ENCODE peak calls at places on chromosomes 12 and 14, in ten cellular contexts. One of them, this sample, is unnamed.
A peak's percentile ranks its signal among the peaks of the same experiment; 100 is the strongest.

GRCh38 chr12:30926243-30927209 is at the start of gene TSPAN11:
- DNase-seq in A549: no peak
- DNase-seq in sigmoid colon: no peak
- DNase-seq in ovary: peak; percentile 51
- DNase-seq in stomach: no peak
- DNase-seq in uterus: no peak
- DNase-seq in IMR-90: peak; percentile 26
- DNase-seq in HepG2: no peak
- DNase-seq in body of pancreas: no peak
- DNase-seq in spleen: no peak
- DNase-seq in this sample: no peak

GRCh38 chr14:91113829-91114078 is at the start of gene DGLUCY:
- DNase-seq in A549: peak; percentile 68
- DNase-seq in spleen: peak; percentile 96
- DNase-seq in sigmoid colon: peak; percentile 94
- DNase-seq in uterus: peak; percentile 79
- DNase-seq in ovary: peak; percentile 81
- DNase-seq in IMR-90: peak; percentile 75
- DNase-seq in HepG2: no peak
- DNase-seq in body of pancreas: peak; percentile 81
- DNase-seq in stomach: peak; percentile 80
- DNase-seq in this sample: peak; percentile 89

GRCh38 chr12:55724226-55724939 is 4.2 kb downstream of the RDH5 start:
- DNase-seq in ovary: peak; percentile 72
- DNase-seq in stomach: peak; percentile 76
- DNase-seq in spleen: peak; percentile 91
- DNase-seq in HepG2: peak; percentile 60
- DNase-seq in IMR-90: peak; percentile 69
- DNase-seq in body of pancreas: peak; percentile 75
- DNase-seq in A549: peak; percentile 82
- DNase-seq in sigmoid colon: peak; percentile 88
- DNase-seq in uterus: no peak
- DNase-seq in this sample: no peak

GRCh38 chr14:101962503-101962874 is 1.9 kb upstream of the DYNC1H1 start:
- DNase-seq in stomach: peak; percentile 74
- DNase-seq in A549: peak; percentile 89
- DNase-seq in IMR-90: peak; percentile 93
- DNase-seq in ovary: peak; percentile 56
- DNase-seq in HepG2: peak; percentile 90
- DNase-seq in sigmoid colon: peak; percentile 93
- DNase-seq in uterus: peak; percentile 47
- DNase-seq in spleen: peak; percentile 75
- DNase-seq in body of pancreas: peak; percentile 92
- DNase-seq in this sample: no peak

GRCh38 chr14:93083898-93084297 is 31.8 kb downstream of the ITPK1 start:
- DNase-seq in HepG2: no peak
- DNase-seq in sigmoid colon: no peak
- DNase-seq in IMR-90: no peak
- DNase-seq in ovary: no peak
- DNase-seq in stomach: no peak
- DNase-seq in spleen: no peak
- DNase-seq in A549: no peak
- DNase-seq in uterus: no peak
- DNase-seq in body of pancreas: no peak
- DNase-seq in this sample: no peak

GRCh38 chr14:64060648-64061096 is 207.9 kb downstream of the SYNE2 start:
- DNase-seq in uterus: no peak
- DNase-seq in IMR-90: no peak
- DNase-seq in HepG2: peak; percentile 15
- DNase-seq in body of pancreas: no peak
- DNase-seq in ovary: no peak
- DNase-seq in sigmoid colon: no peak
- DNase-seq in stomach: no peak
- DNase-seq in A549: peak; percentile 34
- DNase-seq in spleen: no peak
- DNase-seq in this sample: peak; percentile 35

GRCh38 chr14:101407328-101407727 is 154.0 kb upstream of the DIO3 start:
- DNase-seq in spleen: no peak
- DNase-seq in body of pancreas: no peak
- DNase-seq in IMR-90: no peak
- DNase-seq in HepG2: no peak
- DNase-seq in ovary: no peak
- DNase-seq in uterus: no peak
- DNase-seq in stomach: no peak
- DNase-seq in sigmoid colon: no peak
- DNase-seq in A549: no peak
- DNase-seq in this sample: no peak

GRCh38 chr14:66540038-66540437 is 32.1 kb downstream of the GPHN start:
- DNase-seq in A549: no peak
- DNase-seq in uterus: no peak
- DNase-seq in sigmoid colon: no peak
- DNase-seq in HepG2: no peak
- DNase-seq in IMR-90: no peak
- DNase-seq in ovary: no peak
- DNase-seq in body of pancreas: no peak
- DNase-seq in stomach: no peak
- DNase-seq in spleen: no peak
- DNase-seq in this sample: no peak

GRCh38 chr12:100199347-100200136 is 1.1 kb upstream of the ACTR6 start:
- DNase-seq in stomach: peak; percentile 84
- DNase-seq in body of pancreas: peak; percentile 81
- DNase-seq in HepG2: peak; percentile 73
- DNase-seq in ovary: peak; percentile 79
- DNase-seq in uterus: peak; percentile 61
- DNase-seq in spleen: peak; percentile 96
- DNase-seq in IMR-90: no peak
- DNase-seq in A549: peak; percentile 73
- DNase-seq in sigmoid colon: peak; percentile 83
- DNase-seq in this sample: peak; percentile 94

GRCh38 chr12:70664463-70664862 is 27.2 kb upstream of the PTPRB start:
- DNase-seq in A549: no peak
- DNase-seq in HepG2: no peak
- DNase-seq in sigmoid colon: no peak
- DNase-seq in stomach: no peak
- DNase-seq in IMR-90: no peak
- DNase-seq in ovary: no peak
- DNase-seq in body of pancreas: no peak
- DNase-seq in spleen: no peak
- DNase-seq in uterus: no peak
- DNase-seq in this sample: no peak

DNA sequence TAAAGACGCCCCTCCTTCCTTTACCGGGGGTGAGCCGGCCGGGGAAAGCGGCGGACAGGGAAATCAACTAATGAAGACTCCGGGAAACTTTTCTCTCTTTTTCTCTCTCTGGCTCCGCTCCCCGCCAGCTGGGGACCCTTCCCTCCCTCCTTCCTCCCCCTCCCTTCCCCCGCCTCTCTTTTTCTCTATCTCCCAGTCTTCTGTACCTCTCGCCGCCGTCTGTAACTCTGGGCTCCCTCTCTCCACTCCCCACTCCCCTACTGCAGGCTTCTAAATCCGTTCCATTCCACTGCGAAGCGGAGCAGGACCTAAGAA is 6.9 kb upstream of the HOXC11 start:
- DNase-seq in ovary: no peak
- DNase-seq in uterus: no peak
- DNase-seq in HepG2: no peak
- DNase-seq in stomach: no peak
- DNase-seq in spleen: peak; percentile 4
- DNase-seq in A549: no peak
- DNase-seq in sigmoid colon: no peak
- DNase-seq in IMR-90: no peak
- DNase-seq in body of pancreas: no peak
- DNase-seq in this sample: no peak
- H3K27ac ChIP-seq in ovary: no peak overlapping the region
- H3K27ac ChIP-seq in uterus: peak overlapping the region; percentile 60
- H3K27ac ChIP-seq in HepG2: no peak overlapping the region
- H3K27ac ChIP-seq in stomach: no peak overlapping the region
- H3K27ac ChIP-seq in spleen: no peak overlapping the region
- H3K27ac ChIP-seq in A549: no peak overlapping the region
- H3K27ac ChIP-seq in sigmoid colon: no peak overlapping the region
- H3K27ac ChIP-seq in IMR-90: no peak overlapping the region
- H3K27ac ChIP-seq in body of pancreas: no peak overlapping the region
- H3K27ac ChIP-seq in this sample: no peak overlapping the region

GRCh38 chr14:68628605-68629310 is 164.1 kb downstream of the ZFP36L1 start:
- DNase-seq in stomach: peak; percentile 79
- DNase-seq in uterus: no peak
- DNase-seq in A549: no peak
- DNase-seq in ovary: no peak
- DNase-seq in sigmoid colon: no peak
- DNase-seq in IMR-90: no peak
- DNase-seq in HepG2: peak; percentile 19
- DNase-seq in body of pancreas: peak; percentile 74
- DNase-seq in spleen: no peak
- DNase-seq in this sample: no peak
- TF ChIP-seq POLR2A in stomach: no peak
- TF ChIP-seq POLR2A in uterus: no peak
- TF ChIP-seq POLR2A in A549: no peak
- TF ChIP-seq POLR2A in ovary: no peak
- TF ChIP-seq POLR2A in sigmoid colon: no peak
- TF ChIP-seq POLR2A in IMR-90: no peak
- TF ChIP-seq POLR2A in HepG2: no peak
- TF ChIP-seq POLR2A in body of pancreas: peak; percentile 53
- TF ChIP-seq POLR2A in spleen: no peak
- TF ChIP-seq POLR2A in this sample: peak; percentile 0

GRCh38 chr14:100406505-100407131 is 83.5 kb downstream of the SLC25A47 start:
- DNase-seq in uterus: no peak
- DNase-seq in spleen: peak; percentile 83
- DNase-seq in A549: peak; percentile 66
- DNase-seq in sigmoid colon: no peak
- DNase-seq in body of pancreas: peak; percentile 74
- DNase-seq in HepG2: peak; percentile 66
- DNase-seq in ovary: no peak
- DNase-seq in IMR-90: peak; percentile 32
- DNase-seq in stomach: peak; percentile 46
- DNase-seq in this sample: peak; percentile 47
- H3K27ac ChIP-seq in uterus: no peak overlapping the region
- H3K27ac ChIP-seq in spleen: peak overlapping the region; percentile 26
- H3K27ac ChIP-seq in A549: peak overlapping the region; percentile 88
- H3K27ac ChIP-seq in sigmoid colon: no peak overlapping the region
- H3K27ac ChIP-seq in body of pancreas: peak overlapping the region; percentile 56
- H3K27ac ChIP-seq in HepG2: no peak overlapping the region
- H3K27ac ChIP-seq in ovary: no peak overlapping the region
- H3K27ac ChIP-seq in IMR-90: no peak overlapping the region
- H3K27ac ChIP-seq in stomach: peak overlapping the region; percentile 14
- H3K27ac ChIP-seq in this sample: no peak overlapping the region

DNA sequence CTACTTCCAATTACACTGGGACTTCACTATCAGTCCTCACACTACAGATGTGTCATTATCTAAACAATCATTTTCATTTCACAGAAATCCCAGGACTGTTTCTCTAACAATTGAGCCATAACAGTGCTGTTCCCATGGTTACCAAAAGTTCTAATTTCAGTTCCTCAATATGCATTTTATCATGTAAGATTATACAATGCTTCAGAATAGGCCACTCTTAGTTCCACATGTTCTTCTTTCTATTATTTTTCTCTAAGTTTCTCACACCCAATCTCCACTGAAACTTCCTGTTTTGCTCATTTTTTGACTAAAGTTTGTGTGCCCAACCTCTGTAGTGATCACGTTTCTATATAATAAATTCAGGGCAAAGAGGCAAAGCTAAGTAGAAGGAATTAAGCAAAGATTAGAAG is 185.8 kb downstream of the DUSP6 start:
- DNase-seq in A549: peak; percentile 36
- DNase-seq in IMR-90: peak; percentile 60
- DNase-seq in uterus: no peak
- DNase-seq in spleen: no peak
- DNase-seq in stomach: no peak
- DNase-seq in body of pancreas: no peak
- DNase-seq in HepG2: no peak
- DNase-seq in ovary: no peak
- DNase-seq in sigmoid colon: no peak
- DNase-seq in this sample: no peak
- TF ChIP-seq POLR2A in A549: no peak
- TF ChIP-seq POLR2A in IMR-90: no peak
- TF ChIP-seq POLR2A in uterus: no peak
- TF ChIP-seq POLR2A in spleen: no peak
- TF ChIP-seq POLR2A in stomach: no peak
- TF ChIP-seq POLR2A in body of pancreas: no peak
- TF ChIP-seq POLR2A in HepG2: no peak
- TF ChIP-seq POLR2A in ovary: no peak
- TF ChIP-seq POLR2A in sigmoid colon: no peak
- TF ChIP-seq POLR2A in this sample: no peak

DNA sequence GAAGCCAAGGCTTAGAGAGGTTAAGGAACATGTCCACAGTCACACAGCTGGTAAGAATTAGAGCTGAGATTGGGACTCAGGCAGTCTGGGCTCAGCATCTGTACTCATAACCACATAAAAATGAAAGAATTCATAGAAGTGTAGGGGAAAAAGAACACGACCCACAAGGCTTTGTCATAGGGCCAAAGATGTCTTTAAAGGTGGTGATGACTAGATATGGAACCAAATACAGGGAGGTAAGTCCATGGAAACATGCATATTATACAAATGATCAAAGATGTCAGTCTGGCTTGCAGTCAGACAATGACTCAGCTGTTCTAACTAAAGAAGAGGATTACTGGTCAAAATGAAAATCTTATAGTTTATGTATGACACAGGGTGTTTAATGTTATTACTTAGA is 7.2 kb upstream of the SSPN start:
- DNase-seq in stomach: no peak
- DNase-seq in HepG2: no peak
- DNase-seq in sigmoid colon: no peak
- DNase-seq in A549: no peak
- DNase-seq in body of pancreas: no peak
- DNase-seq in ovary: no peak
- DNase-seq in spleen: no peak
- DNase-seq in uterus: no peak
- DNase-seq in IMR-90: peak; percentile 87
- DNase-seq in this sample: no peak
- H3K27ac ChIP-seq in stomach: no peak overlapping the region
- H3K27ac ChIP-seq in HepG2: no peak overlapping the region
- H3K27ac ChIP-seq in sigmoid colon: no peak overlapping the region
- H3K27ac ChIP-seq in A549: peak overlapping the region; percentile 27
- H3K27ac ChIP-seq in body of pancreas: no peak overlapping the region
- H3K27ac ChIP-seq in ovary: no peak overlapping the region
- H3K27ac ChIP-seq in spleen: no peak overlapping the region
- H3K27ac ChIP-seq in uterus: no peak overlapping the region
- H3K27ac ChIP-seq in IMR-90: no peak overlapping the region
- H3K27ac ChIP-seq in this sample: no peak overlapping the region

GRCh38 chr14:74608959-74609611 is 3.0 kb downstream of the LTBP2 start:
- DNase-seq in HepG2: peak; percentile 67
- DNase-seq in body of pancreas: peak; percentile 85
- DNase-seq in spleen: peak; percentile 90
- DNase-seq in A549: peak; percentile 86
- DNase-seq in ovary: peak; percentile 90
- DNase-seq in IMR-90: peak; percentile 89
- DNase-seq in uterus: peak; percentile 86
- DNase-seq in sigmoid colon: peak; percentile 88
- DNase-seq in stomach: peak; percentile 88
- DNase-seq in this sample: peak; percentile 74
- TF ChIP-seq POLR2A in HepG2: no peak
- TF ChIP-seq POLR2A in body of pancreas: peak; percentile 10
- TF ChIP-seq POLR2A in spleen: no peak
- TF ChIP-seq POLR2A in A549: no peak
- TF ChIP-seq POLR2A in ovary: no peak
- TF ChIP-seq POLR2A in IMR-90: peak; percentile 60
- TF ChIP-seq POLR2A in uterus: no peak
- TF ChIP-seq POLR2A in sigmoid colon: no peak
- TF ChIP-seq POLR2A in stomach: no peak
- TF ChIP-seq POLR2A in this sample: no peak

This sample was measured in right lobe of liver.